ENCODE peak calls at places on chromosomes 7 and 10, in five cellular contexts. N is A673, K is Caki2, T is OCI-LY7, D is NCI-H1436. P is an unnamed sample.

GRCh38 chr10:73838827-73839226 is 27.4 kb upstream of the NDST2 start:
- DNase-seq in K (no peak), N (no peak), D (no peak), T (no peak), P (no peak)

GRCh38 chr7:141654551-141654950 is 47.4 kb downstream of the DENND11 start:
- DNase-seq in T (peak), D (peak), K (peak), N (peak), P (peak)

GRCh38 chr7:104906546-104906945 is 107.5 kb upstream of the KMT2E start:
- DNase-seq in D (no peak), N (no peak), T (no peak), K (no peak), P (no peak)

GRCh38 chr7:1331576-1332467 is 99.2 kb downstream of the UNCX start:
- DNase-seq in N (peak), D (no peak), K (no peak), T (no peak), P (no peak)

GRCh38 chr10:49176310-49177268 is 11.6 kb downstream of the TMEM273 start:
- DNase-seq in N (no peak), T (no peak), K (no peak), D (no peak), P (no peak)

GRCh38 chr7:80231719-80232118 is 97.1 kb downstream of the GNAI1 start:
- DNase-seq in K (no peak), D (no peak), N (no peak), T (no peak), P (peak)

GRCh38 chr7:75649462-75649861 is 89.3 kb downstream of the HIP1 start:
- DNase-seq in N (no peak), K (peak), D (no peak), T (no peak), P (no peak)

GRCh38 chr10:86244995-86245394 is 121.6 kb downstream of the GRID1 start:
- DNase-seq in N (no peak), K (no peak), D (no peak), T (no peak), P (no peak)

GRCh38 chr7:33107136-33108066 is 1.8 kb downstream of the RP9 start:
- DNase-seq in D (no peak), N (peak), T (peak), K (peak), P (peak)

GRCh38 chr10:132457328-132458070 is 60.5 kb downstream of the PWWP2B start:
- DNase-seq in D (peak), T (peak), K (no peak), N (no peak), P (peak)

GRCh38 chr10:70622981-70623844 is 20.7 kb upstream of the PRF1 start:
- DNase-seq in K (no peak), N (no peak), D (no peak), T (no peak), P (no peak)

P was measured in MM.1S.